ENCODE peak calls at places on chromosomes 4 and X, in nine cellular contexts. C, R, I, L, O, Z, S, W and P are unnamed samples.

GRCh38 chrX:38221391-38221929 is 789 bp upstream of the SRPX start:
- DNase-seq in Z (no peak), R (no peak), O (no peak), C (no peak), W (no peak), I (no peak), L (peak), S (no peak), P (no peak)

GRCh38 chr4:85790582-85790981 is 315.6 kb downstream of the ARHGAP24 start:
- DNase-seq in W (no peak), Z (no peak), O (no peak), I (no peak), L (peak), R (no peak), S (no peak), C (no peak), P (no peak)

GRCh38 chr4:26048378-26048882 is 134.4 kb downstream of the SMIM20 start:
- DNase-seq in Z (no peak), C (no peak), R (no peak), L (peak), W (no peak), I (no peak), O (no peak), S (peak), P (peak)

GRCh38 chrX:104564921-104565703 is 887 bp upstream of the IL1RAPL2 start:
- DNase-seq in S (no peak), C (no peak), I (no peak), R (no peak), O (no peak), W (no peak), L (peak), Z (no peak), P (no peak)

GRCh38 chr4:110059556-110060191 is 138.7 kb downstream of the ELOVL6 start:
- DNase-seq in C (no peak), W (no peak), L (peak), Z (no peak), I (no peak), S (no peak), R (peak), O (no peak), P (no peak)

GRCh38 chr4:111937368-111937767 is 207.9 kb upstream of the FAM241A start:
- DNase-seq in C (no peak), L (peak), R (peak), S (no peak), I (no peak), W (no peak), O (no peak), Z (no peak), P (no peak)

GRCh38 chr4:76758290-76758882 is 139.6 kb downstream of the SOWAHB start:
- DNase-seq in L (peak), S (no peak), O (no peak), R (peak), Z (no peak), W (no peak), I (no peak), C (no peak), P (no peak)

GRCh38 chr4:25503779-25504178 is 126.7 kb downstream of the ANAPC4 start:
- DNase-seq in S (no peak), Z (no peak), C (no peak), R (no peak), I (no peak), O (no peak), W (no peak), L (no peak), P (no peak)

GRCh38 chrX:45872480-45872879 is 671.8 kb upstream of the DIPK2B start:
- DNase-seq in Z (no peak), O (no peak), S (no peak), R (no peak), W (no peak), L (no peak), C (no peak), I (no peak), P (no peak)

GRCh38 chr4:175419120-175419774 is 392.8 kb downstream of the GPM6A start:
- DNase-seq in I (no peak), Z (no peak), C (no peak), S (no peak), W (no peak), L (peak), O (no peak), R (peak), P (no peak)

GRCh38 chrX:48794993-48795501 is 6.8 kb upstream of the HDAC6 start:
- DNase-seq in W (no peak), Z (no peak), S (no peak), C (no peak), L (peak), R (no peak), O (no peak), I (no peak), P (no peak)

GRCh38 chr4:8547912-8548730 is 32.1 kb upstream of the GPR78 start:
- DNase-seq in R (no peak), O (no peak), L (no peak), S (peak), I (no peak), C (no peak), Z (no peak), W (no peak), P (peak)

GRCh38 chr4:183264614-183265013 is 55.5 kb downstream of the CLDN22 start:
- DNase-seq in R (no peak), C (no peak), L (peak), I (no peak), W (no peak), Z (no peak), O (no peak), S (no peak), P (no peak)

GRCh38 chrX:41759817-41760216 is 35.8 kb downstream of the GPR82 start:
- DNase-seq in W (no peak), S (no peak), I (no peak), R (no peak), C (no peak), O (no peak), Z (no peak), L (peak), P (no peak)

GRCh38 chrX:43949669-43950068 is 23.5 kb downstream of the NDP start:
- DNase-seq in R (no peak), O (peak), Z (peak), W (peak), I (peak), L (peak), S (no peak), C (peak), P (no peak)

GRCh38 chrX:11641368-11641767 is 24.4 kb downstream of the ARHGAP6 start:
- DNase-seq in Z (no peak), W (no peak), L (peak), R (no peak), S (no peak), I (no peak), C (no peak), O (no peak), P (no peak)

GRCh38 chr4:14864365-14864762 is 137.9 kb upstream of the CPEB2 start:
- DNase-seq in I (no peak), R (no peak), W (no peak), S (no peak), Z (no peak), O (no peak), C (no peak), L (no peak), P (no peak)

GRCh38 chrX:69429339-69430014 is 74.6 kb upstream of the NALF2 start:
- DNase-seq in S (no peak), R (no peak), Z (no peak), C (no peak), W (no peak), O (no peak), I (no peak), L (no peak), P (no peak)

GRCh38 chr4:7924163-7924562 is 15.5 kb downstream of the AFAP1 start:
- DNase-seq in R (no peak), W (no peak), C (no peak), O (no peak), S (no peak), I (no peak), Z (no peak), L (no peak), P (no peak)

GRCh38 chr4:113899260-113900177 is 79.9 kb downstream of the ARSJ start:
- DNase-seq in C (peak), W (no peak), O (no peak), Z (peak), I (no peak), R (no peak), L (no peak), S (no peak), P (no peak)

GRCh38 chr4:158111241-158111640 is 61.6 kb downstream of the GASK1B start:
- DNase-seq in Z (no peak), C (no peak), L (peak), I (no peak), R (no peak), W (no peak), S (no peak), O (no peak), P (no peak)

GRCh38 chr4:121336706-121337105 is 44.1 kb downstream of the QRFPR start:
- DNase-seq in R (no peak), I (no peak), S (no peak), O (no peak), W (no peak), C (no peak), L (no peak), Z (no peak), P (no peak)

GRCh38 chrX:81259714-81260395 is 58.0 kb downstream of the SH3BGRL start:
- DNase-seq in Z (no peak), L (peak), C (no peak), S (no peak), I (no peak), O (no peak), W (no peak), R (no peak), P (no peak)

GRCh38 chr4:39994356-39994755 is 16.6 kb upstream of the PDS5A start:
- DNase-seq in W (no peak), L (no peak), S (no peak), O (no peak), R (no peak), C (no peak), Z (no peak), I (no peak), P (no peak)

GRCh38 chr4:52588771-52589591 is 70.1 kb downstream of the USP46 start:
- DNase-seq in L (peak), C (no peak), S (no peak), Z (peak), W (peak), I (no peak), O (no peak), R (no peak), P (no peak)

GRCh38 chr4:150348079-150348478 is 233.9 kb upstream of the MAB21L2 start:
- DNase-seq in Z (no peak), C (no peak), W (no peak), O (no peak), R (peak), I (no peak), L (peak), S (no peak), P (no peak)

GRCh38 chr4:6962211-6963041 is 52.8 kb downstream of the TBC1D14 start:
- DNase-seq in L (no peak), R (no peak), C (no peak), I (peak), W (no peak), S (no peak), O (no peak), Z (no peak), P (no peak)

GRCh38 chrX:132564026-132564425 is 75.2 kb upstream of the MBNL3 start:
- DNase-seq in S (no peak), R (no peak), Z (no peak), I (no peak), O (no peak), L (peak), C (no peak), W (no peak), P (no peak)

GRCh38 chr4:172207258-172207657 is 394.1 kb downstream of the GALNTL6 start:
- DNase-seq in S (no peak), I (no peak), L (no peak), Z (no peak), R (no peak), C (no peak), W (no peak), O (no peak), P (no peak)